ENCODE peak calls at places on chromosomes 3 and 15, in four cellular contexts. J is astrocyte of the spinal cord, W is pancreas, U is psoas muscle. N is an unnamed sample.

GRCh38 chr3:98029083-98029482 is 6.0 kb downstream of the GABRR3 start:
- DNase-seq in W (no peak), J (no peak), U (no peak), N (no peak)

GRCh38 chr3:101571028-101571895 is 2.7 kb upstream of the PCNP start:
- DNase-seq in W (no peak), U (no peak), J (no peak), N (no peak)

GRCh38 chr3:81216192-81216591 is 545.3 kb downstream of the GBE1 start:
- DNase-seq in W (no peak), U (no peak), J (peak), N (peak)

GRCh38 chr3:14410501-14411165 is 8.2 kb downstream of the SLC6A6 start:
- DNase-seq in W (no peak), J (peak), U (no peak), N (no peak)

GRCh38 chr3:195546130-195546560 is 3.0 kb upstream of the PPP1R2 start:
- DNase-seq in W (no peak), U (no peak), J (peak), N (peak)

GRCh38 chr3:69867941-69868505 is 128.8 kb downstream of the MITF start:
- DNase-seq in W (no peak), J (no peak), U (no peak), N (no peak)

GRCh38 chr3:171850324-171850697 is 7.2 kb downstream of the TMEM212 start:
- DNase-seq in U (no peak), J (no peak), W (no peak), N (no peak)

GRCh38 chr3:152269423-152270144 is 855 bp downstream of the MBNL1 start:
- DNase-seq in J (peak), U (peak), W (no peak), N (peak)

GRCh38 chr3:186060222-186060621 is 48.7 kb downstream of the ETV5 start:
- DNase-seq in W (no peak), J (no peak), U (no peak), N (no peak)

GRCh38 chr15:40217166-40217785 is 21.6 kb upstream of the PAK6 start:
- DNase-seq in W (no peak), U (no peak), J (peak), N (peak)

GRCh38 chr3:58608648-58609047 is 31.5 kb upstream of the FAM107A start:
- DNase-seq in W (no peak), J (no peak), U (no peak), N (no peak)

GRCh38 chr3:126521122-126521891 is 2.6 kb upstream of the CHST13 start:
- DNase-seq in W (peak), U (peak), J (no peak), N (no peak)

GRCh38 chr3:195003006-195003892 is 267.7 kb downstream of the XXYLT1 start:
- DNase-seq in U (peak), W (peak), J (no peak), N (no peak)

GRCh38 chr3:50275996-50276761 is 2.7 kb upstream of the LSMEM2 start:
- DNase-seq in W (no peak), J (no peak), U (no peak), N (no peak)

GRCh38 chr3:50275160-50275995 is 3.5 kb upstream of the LSMEM2 start:
- DNase-seq in J (no peak), W (no peak), U (no peak), N (no peak)

GRCh38 chr3:50273689-50274065 is 4.7 kb downstream of the SEMA3B start:
- DNase-seq in W (no peak), U (no peak), J (no peak), N (no peak)

GRCh38 chr3:50272911-50273688 is 4.2 kb downstream of the SEMA3B start:
- DNase-seq in W (peak), U (peak), J (peak), N (no peak)

GRCh38 chr3:50274371-50275104 is 4.3 kb upstream of the LSMEM2 start:
- DNase-seq in W (no peak), J (peak), U (peak), N (no peak)
- H3K4me3 ChIP-seq in W (no peak), J (no peak), U (no peak), N (no peak)

GRCh38 chr15:96409231-96410138 is 79.0 kb downstream of the NR2F2 start:
- DNase-seq in U (no peak), J (no peak), W (peak), N (no peak)
- H3K4me3 ChIP-seq in U (peak), J (peak), W (peak), N (peak)

GRCh38 chr3:158102219-158102612 is 4.0 kb downstream of the SHOX2 start:
- DNase-seq in J (no peak), U (no peak), W (no peak), N (no peak)
- H3K4me3 ChIP-seq in J (no peak), U (no peak), W (no peak), N (no peak)

DNA sequence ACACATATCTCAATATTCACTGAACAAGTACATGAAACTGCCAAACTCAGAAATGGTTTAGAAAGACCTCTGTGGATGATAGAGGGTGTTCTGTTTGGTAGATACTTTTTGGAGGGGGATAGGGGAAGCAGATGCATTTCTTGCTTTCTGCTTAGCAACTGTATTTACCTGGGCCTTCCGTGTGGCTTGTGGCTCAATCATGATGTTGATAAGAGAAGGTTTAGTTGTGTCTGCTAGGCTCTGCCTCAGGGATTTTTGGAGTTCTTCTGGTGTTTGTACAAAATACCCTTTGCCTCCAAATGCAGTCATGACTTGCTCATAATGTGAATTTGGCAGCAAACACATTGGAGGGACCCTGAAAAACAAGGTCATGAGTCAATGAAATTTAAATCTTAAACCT is 38.2 kb downstream of the HACL1 start:
- DNase-seq in J (no peak), W (no peak), U (no peak), N (no peak)
- H3K4me3 ChIP-seq in J (no peak), W (no peak), U (no peak), N (no peak)

DNA sequence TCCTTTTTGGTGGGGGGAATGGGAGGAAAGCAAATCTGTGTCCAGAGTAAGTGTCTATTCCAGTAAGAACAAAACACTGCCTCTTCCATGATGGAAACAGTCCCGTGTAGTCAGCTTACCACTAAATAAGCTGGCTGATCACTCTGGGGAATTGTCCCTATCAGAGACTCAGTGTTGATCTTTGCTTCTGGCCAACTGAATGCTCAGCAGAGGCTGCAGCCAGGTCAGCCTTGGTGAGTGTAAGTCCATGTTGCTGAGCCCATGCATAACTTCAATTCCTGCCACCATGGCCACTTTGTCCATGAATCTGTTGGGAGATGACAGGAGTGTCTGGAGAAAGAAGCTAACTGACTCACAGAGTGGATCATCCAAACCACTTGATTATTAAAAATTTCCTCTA is 33.8 kb upstream of the XCR1 start:
- DNase-seq in J (no peak), W (no peak), U (no peak), N (no peak)
- H3K4me3 ChIP-seq in J (no peak), W (no peak), U (no peak), N (no peak)

GRCh38 chr15:29885183-29885582 is 62.9 kb upstream of the TJP1 start:
- DNase-seq in U (no peak), W (no peak), J (no peak), N (no peak)

GRCh38 chr15:29887719-29888118 is 65.5 kb upstream of the TJP1 start:
- DNase-seq in J (peak), W (no peak), U (no peak), N (peak)

GRCh38 chr15:29888651-29889050 is 66.4 kb upstream of the TJP1 start:
- DNase-seq in U (no peak), J (peak), W (no peak), N (peak)

GRCh38 chr15:29890761-29891457 is 68.6 kb upstream of the TJP1 start:
- DNase-seq in W (no peak), U (no peak), J (no peak), N (no peak)

GRCh38 chr15:29889545-29890329 is 67.5 kb upstream of the TJP1 start:
- DNase-seq in J (peak), W (no peak), U (no peak), N (no peak)
- H3K4me3 ChIP-seq in J (no peak), W (no peak), U (no peak), N (no peak)